ENCODE peak calls at places on chromosomes 12 and 14, in five cellular contexts. D is choroid plexus epithelial cell; I is CD8-positive, alpha-beta T cell; K is left ventricle myocardium inferior; O is tibial artery. H is an unnamed sample.

GRCh38 chr12:50621435-50622304 is 116.9 kb downstream of the DIP2B start:
- DNase-seq in O (no peak), K (no peak), I (no peak), D (no peak), H (no peak)

GRCh38 chr12:46365951-46366379 is 6.6 kb downstream of the SLC38A2 start:
- DNase-seq in I (no peak), O (no peak), D (peak; percentile 27), K (no peak), H (no peak)

GRCh38 chr14:23469906-23470403 is 452 bp downstream of the NGDN start:
- DNase-seq in D (no peak), K (no peak), O (no peak), I (no peak), H (no peak)

GRCh38 chr12:111643428-111643826 is 42.3 kb downstream of the BRAP start:
- DNase-seq in I (no peak), K (no peak), O (peak; percentile 32), D (peak; percentile 63), H (no peak)

GRCh38 chr12:2268478-2269286 is 215.9 kb downstream of the CACNA1C start:
- DNase-seq in D (peak; percentile 76), I (no peak), O (peak; percentile 42), K (no peak), H (peak; percentile 28)

GRCh38 chr14:102125546-102125945 is 14.2 kb upstream of the WDR20 start:
- DNase-seq in I (no peak), O (no peak), K (no peak), D (peak; percentile 38), H (peak; percentile 65)

GRCh38 chr12:123061806-123062205 is 81.3 kb downstream of the ARL6IP4 start:
- DNase-seq in D (no peak), I (no peak), O (no peak), K (no peak), H (no peak)

GRCh38 chr14:37194698-37195097 is 3.0 kb upstream of the MIPOL1 start:
- DNase-seq in D (no peak), K (no peak), O (no peak), I (no peak), H (no peak)

GRCh38 chr12:52121848-52122838 is 42.6 kb downstream of the SMIM41 start:
- DNase-seq in I (peak; percentile 66), K (peak; percentile 70), D (peak; percentile 67), O (no peak), H (peak; percentile 58)

GRCh38 chr12:58978717-58979116 is 58.4 kb upstream of the LRIG3 start:
- DNase-seq in I (no peak), O (no peak), K (no peak), D (no peak), H (no peak)

GRCh38 chr12:11576104-11576503 is 73.4 kb upstream of the ETV6 start:
- DNase-seq in K (no peak), D (peak; percentile 80), O (no peak), I (no peak), H (peak; percentile 97)

GRCh38 chr12:122226366-122227222 is 742 bp upstream of the DIABLO start:
- DNase-seq in D (no peak), I (no peak), K (no peak), O (no peak), H (no peak)

DNA sequence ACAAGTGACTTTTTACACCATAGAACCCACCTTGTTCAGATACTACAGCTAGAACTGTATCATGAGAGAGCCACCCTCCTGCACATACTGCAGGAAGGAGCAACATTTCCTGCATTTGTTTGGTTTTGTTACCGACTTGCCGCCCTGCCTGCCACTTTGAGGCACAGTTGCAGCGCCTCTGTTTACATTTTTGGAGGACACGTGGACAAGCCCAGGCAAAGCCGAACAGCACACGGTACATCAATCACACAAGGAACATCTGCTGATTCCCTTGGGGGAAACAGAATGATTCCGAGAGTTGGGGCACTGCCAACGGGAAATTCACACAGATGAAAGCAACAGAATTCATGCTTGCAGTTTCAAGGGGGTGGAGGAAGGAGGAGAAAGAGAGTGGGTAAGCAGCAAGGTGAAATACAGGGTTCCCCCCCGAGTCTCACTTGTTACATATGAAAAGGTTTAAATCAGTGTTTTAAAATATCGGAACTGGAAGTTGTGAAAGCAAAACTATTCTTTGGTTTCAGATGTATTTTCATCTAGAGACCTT is 110.7 kb downstream of the BTG1 start:
- DNase-seq in I (peak; percentile 57), D (peak; percentile 89), O (peak; percentile 35), K (peak; percentile 43), H (peak; percentile 98)
- H3K4me3 ChIP-seq in I (peak overlapping the region; percentile 38), D (peak overlapping the region; percentile 39), O (peak overlapping the region; percentile 33), K (peak overlapping the region; percentile 42), H (no peak overlapping the region)

GRCh38 chr12:104681012-104681690 is 224.4 kb downstream of the CHST11 start:
- DNase-seq in O (no peak), D (no peak), I (no peak), K (no peak), H (no peak)
- TF ChIP-seq CTCF in O (no peak), D (no peak), I (no peak), K (no peak), H (no peak)

GRCh38 chr12:7107181-7108041 is 1.6 kb downstream of the C1RL start:
- DNase-seq in O (no peak), D (peak; percentile 41), K (no peak), I (no peak), H (peak; percentile 71)
- H3K4me3 ChIP-seq in O (peak overlapping the region; percentile 62), D (peak overlapping the region; percentile 72), K (peak overlapping the region; percentile 69), I (peak overlapping the region; percentile 97), H (peak overlapping the region; percentile 76)

GRCh38 chr12:91910871-91911388 is 234.7 kb downstream of the BTG1 start:
- DNase-seq in I (no peak), D (peak; percentile 24), O (no peak), K (no peak), H (no peak)
- TF ChIP-seq CTCF in I (no peak), D (peak; percentile 10), O (no peak), K (no peak), H (no peak)

DNA sequence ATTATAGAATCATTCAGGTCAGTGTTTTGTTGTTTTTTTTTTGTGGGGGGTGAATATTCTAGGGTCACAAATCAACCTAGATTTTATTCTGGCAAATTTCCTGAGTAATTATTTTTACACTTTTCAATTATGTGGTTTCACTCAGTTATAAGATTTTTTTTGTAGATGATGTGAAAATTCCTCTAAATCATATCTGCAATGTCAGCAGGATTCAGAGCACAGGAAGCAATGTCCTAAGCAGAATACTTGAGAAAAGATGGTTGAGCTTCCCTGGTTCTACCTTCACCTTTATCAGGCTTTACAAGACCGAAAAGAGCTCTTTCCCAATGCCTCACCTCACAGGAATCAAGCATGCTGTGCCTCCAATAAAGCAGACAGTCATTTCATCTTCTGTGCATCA is 124.3 kb downstream of the SLC41A2 start:
- DNase-seq in O (no peak), I (no peak), K (no peak), D (no peak), H (no peak)
- H3K4me3 ChIP-seq in O (no peak overlapping the region), I (no peak overlapping the region), K (no peak overlapping the region), D (no peak overlapping the region), H (no peak overlapping the region)

GRCh38 chr12:103771466-103771865 is 69.6 kb downstream of the NT5DC3 start:
- DNase-seq in I (no peak), D (peak; percentile 71), K (no peak), O (peak; percentile 40), H (peak; percentile 36)
- TF ChIP-seq CTCF in I (no peak), D (peak; percentile 91), K (peak; percentile 46), O (peak; percentile 49), H (peak; percentile 55)

GRCh38 chr12:63133981-63134380 is 17.0 kb downstream of the AVPR1A start:
- DNase-seq in I (no peak), O (no peak), K (no peak), D (no peak), H (no peak)
- H3K4me3 ChIP-seq in I (no peak overlapping the region), O (no peak overlapping the region), K (no peak overlapping the region), D (no peak overlapping the region), H (no peak overlapping the region)

GRCh38 chr14:69056389-69056788 is 77.3 kb upstream of the ACTN1 start:
- DNase-seq in K (no peak), O (no peak), D (peak; percentile 73), I (peak; percentile 16), H (peak; percentile 63)
- TF ChIP-seq CTCF in K (no peak), O (no peak), D (peak; percentile 31), I (no peak), H (peak; percentile 44)

DNA sequence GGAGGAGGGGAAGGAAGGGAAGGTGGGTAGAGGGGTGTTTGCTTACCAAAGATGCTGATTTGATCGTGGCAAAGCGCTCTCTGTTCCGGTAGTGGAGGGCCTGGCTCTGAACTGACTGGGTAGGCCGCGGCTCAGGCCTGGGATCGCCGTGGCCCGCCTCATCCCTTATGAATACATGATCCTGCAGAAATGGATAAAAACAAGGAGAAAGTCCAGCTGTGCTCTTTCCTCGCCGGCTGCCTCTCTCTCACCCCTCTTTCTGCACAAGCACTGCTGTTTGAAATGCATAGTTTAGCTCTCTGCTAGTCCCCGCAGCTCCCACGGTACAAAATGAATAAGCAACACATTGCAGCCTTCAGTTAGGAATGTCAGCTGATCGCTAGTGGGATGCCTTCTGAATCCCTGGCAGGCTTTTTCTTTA is 53.8 kb downstream of the PEBP1 start:
- DNase-seq in O (no peak), I (no peak), K (peak; percentile 19), D (peak; percentile 83), H (no peak)
- H3K4me3 ChIP-seq in O (peak overlapping the region; percentile 46), I (no peak overlapping the region), K (peak overlapping the region; percentile 68), D (peak overlapping the region; percentile 65), H (no peak overlapping the region)

DNA sequence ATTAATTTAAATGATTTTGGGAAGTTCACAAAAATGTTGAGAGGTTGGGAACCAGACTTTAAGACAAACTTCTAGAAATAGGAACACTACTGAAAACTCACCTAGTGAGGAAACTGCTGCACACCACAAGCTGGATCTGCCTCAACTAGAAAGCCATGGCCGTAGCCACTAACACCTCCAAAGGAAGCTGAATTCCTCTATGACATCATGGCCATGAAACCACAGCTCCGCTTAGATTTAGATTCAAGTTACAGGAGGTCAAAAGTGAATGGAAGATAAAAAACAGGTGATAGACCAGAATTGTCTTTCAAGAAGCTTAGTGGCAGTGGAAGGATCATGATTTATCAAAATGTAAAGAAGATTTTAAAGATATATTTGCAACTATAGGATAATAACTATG is 208.8 kb upstream of the ALG10 start:
- DNase-seq in D (no peak), O (no peak), K (no peak), I (no peak), H (no peak)
- TF ChIP-seq CTCF in D (no peak), O (no peak), K (no peak), I (no peak), H (no peak)

H was measured in epithelial cell of esophagus.